ENCODE peak calls at places on chromosomes 16 and 17, in five cellular contexts. G is ascending aorta, I is AG10803, T is mucosa of descending colon, Y is A549. X is an unnamed sample.

GRCh38 chr16:66660422-66661209 is 35.9 kb downstream of the CMTM4 start:
- DNase-seq in T (peak; percentile 40), I (peak; percentile 86), G (peak; percentile 68), Y (peak; percentile 72), X (no peak)

GRCh38 chr17:2297023-2297422 is 6.6 kb downstream of the SMG6 start:
- DNase-seq in T (no peak), Y (no peak), I (no peak), G (no peak), X (no peak)

GRCh38 chr16:28096974-28097373 is 33.5 kb upstream of the GSG1L start:
- DNase-seq in Y (no peak), T (no peak), G (no peak), I (no peak), X (no peak)

GRCh38 chr16:85612191-85612800 is 826 bp upstream of the GSE1 start:
- DNase-seq in I (peak; percentile 97), G (peak; percentile 92), T (peak; percentile 87), Y (peak; percentile 97), X (no peak)

GRCh38 chr16:83705856-83706255 is 101.9 kb upstream of the HSBP1 start:
- DNase-seq in Y (no peak), T (no peak), I (peak; percentile 44), G (no peak), X (no peak)

GRCh38 chr16:86726340-86726739 is 148.0 kb downstream of the FOXL1 start:
- DNase-seq in Y (no peak), I (no peak), T (no peak), G (no peak), X (no peak)

GRCh38 chr17:48907713-48908046 is 527 bp upstream of the UBE2Z start:
- DNase-seq in G (no peak), T (no peak), I (peak; percentile 67), Y (no peak), X (no peak)

GRCh38 chr16:87948119-87948545 is 3.1 kb upstream of the BANP start:
- DNase-seq in G (no peak), I (no peak), T (no peak), Y (no peak), X (no peak)

GRCh38 chr16:65125322-65125721 is 3.5 kb upstream of the CDH11 start:
- DNase-seq in T (no peak), G (no peak), I (no peak), Y (no peak), X (no peak)

GRCh38 chr17:77854083-77854758 is 104.3 kb upstream of the TNRC6C start:
- DNase-seq in G (no peak), I (no peak), T (no peak), Y (no peak), X (no peak)

GRCh38 chr16:78249056-78249455 is 149.6 kb downstream of the WWOX start:
- DNase-seq in I (no peak), G (no peak), T (peak; percentile 61), Y (no peak), X (no peak)

GRCh38 chr17:76523084-76524037 is 14.1 kb downstream of the CYGB start:
- DNase-seq in Y (peak; percentile 93), T (peak; percentile 88), G (peak; percentile 84), I (peak; percentile 47), X (no peak)

GRCh38 chr17:69854381-69854780 is 220.6 kb upstream of the KCNJ16 start:
- DNase-seq in Y (no peak), T (no peak), I (no peak), G (no peak), X (no peak)

GRCh38 chr16:69535123-69536050 is 30.4 kb upstream of the NFAT5 start:
- DNase-seq in Y (no peak), I (peak; percentile 66), G (no peak), T (no peak), X (no peak)

GRCh38 chr16:27639588-27640276 is 89.8 kb downstream of the KATNIP start:
- DNase-seq in T (no peak), I (peak; percentile 50), Y (peak; percentile 57), G (no peak), X (no peak)

GRCh38 chr16:51121850-51122249 is 29.2 kb downstream of the SALL1 start:
- DNase-seq in G (no peak), I (no peak), T (no peak), Y (no peak), X (no peak)
- TF ChIP-seq CTCF in G (no peak), I (no peak), T (no peak), Y (no peak), X (no peak)

GRCh38 chr17:47696717-47697642 is 3.0 kb downstream of the TBKBP1 start:
- DNase-seq in I (no peak), G (no peak), T (peak; percentile 21), Y (no peak), X (no peak)

GRCh38 chr17:47693667-47694017 is 319 bp upstream of the TBKBP1 start:
- DNase-seq in Y (no peak), T (no peak), I (no peak), G (no peak), X (no peak)

GRCh38 chr17:47694018-47694817 is at the start of gene TBKBP1:
- DNase-seq in T (peak; percentile 62), G (no peak), Y (peak; percentile 59), I (peak; percentile 24), X (no peak)

GRCh38 chr17:47695664-47696376 is 1.9 kb downstream of the TBKBP1 start:
- DNase-seq in T (no peak), I (no peak), G (no peak), Y (no peak), X (no peak)

DNA sequence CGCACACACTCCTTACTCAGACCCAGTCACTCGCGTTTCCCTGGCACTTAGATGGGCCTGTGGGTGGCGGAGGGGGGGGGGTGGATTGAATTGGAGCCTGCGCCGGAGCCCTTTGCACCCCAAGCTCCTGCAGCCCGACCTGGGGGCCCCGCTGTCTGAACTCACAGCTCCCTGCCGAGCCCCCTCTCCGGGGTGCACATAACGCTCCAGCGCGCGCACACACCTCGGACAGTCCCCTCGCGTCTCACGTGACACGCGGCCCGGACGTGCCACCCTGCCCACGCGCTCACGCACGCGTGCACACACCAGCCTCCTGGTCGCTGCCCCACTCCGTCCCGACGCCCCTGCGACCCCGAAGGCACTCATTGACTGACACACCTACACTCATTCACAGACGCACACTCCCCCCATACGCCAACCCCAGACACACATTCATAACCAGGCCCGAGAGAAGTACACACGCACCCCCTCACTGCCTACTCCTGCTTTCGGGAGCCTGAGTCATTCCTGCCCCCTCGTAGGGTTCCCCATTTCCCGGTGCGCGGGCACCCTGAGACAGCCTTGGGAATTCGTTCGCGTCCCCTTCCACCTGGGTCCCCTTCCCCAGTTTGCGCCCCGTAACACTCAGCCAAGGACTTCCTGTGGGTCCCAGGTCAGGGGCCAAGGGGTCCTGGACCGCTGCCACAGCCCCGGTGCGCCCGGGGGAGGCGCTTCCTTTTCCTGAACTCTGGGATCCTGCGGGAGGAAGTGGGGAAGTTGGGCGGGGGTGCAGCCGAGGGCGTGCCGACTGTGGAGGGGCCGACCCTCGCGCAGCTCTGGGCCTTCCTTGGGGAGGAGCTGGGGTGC is 1.1 kb downstream of the TBKBP1 start:
- DNase-seq in I (peak; percentile 62), G (peak; percentile 81), Y (no peak), T (peak; percentile 76), X (no peak)
- H3K4me3 ChIP-seq in I (peak overlapping the region; percentile 65), G (peak overlapping the region; percentile 86), Y (peak overlapping the region; percentile 97), T (no peak overlapping the region), X (peak overlapping the region; percentile 90)

DNA sequence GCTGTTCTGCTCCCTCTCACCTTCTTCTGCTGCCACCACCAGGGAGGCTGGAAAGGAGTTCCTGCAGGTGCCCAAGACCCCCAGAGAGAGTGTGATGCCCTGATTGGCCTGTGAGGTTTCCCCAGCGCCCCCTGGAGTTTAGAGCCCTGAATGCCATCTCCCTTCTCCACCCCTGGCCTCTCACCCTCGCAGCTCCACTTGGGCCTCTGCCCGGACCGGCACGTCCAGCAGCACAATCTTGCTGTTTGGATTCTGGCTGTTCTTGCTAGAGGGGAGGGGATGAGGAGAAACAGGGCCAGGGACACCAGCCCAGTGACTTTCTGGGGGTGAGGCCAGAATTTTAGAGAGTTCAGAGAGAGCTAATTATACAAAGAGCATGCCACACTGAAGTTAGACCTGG is 12.5 kb upstream of the FAM171A2 start:
- DNase-seq in Y (peak; percentile 80), T (no peak), G (no peak), I (no peak), X (no peak)
- TF ChIP-seq CTCF in Y (peak; percentile 38), T (no peak), G (peak; percentile 11), I (peak; percentile 40), X (no peak)

DNA sequence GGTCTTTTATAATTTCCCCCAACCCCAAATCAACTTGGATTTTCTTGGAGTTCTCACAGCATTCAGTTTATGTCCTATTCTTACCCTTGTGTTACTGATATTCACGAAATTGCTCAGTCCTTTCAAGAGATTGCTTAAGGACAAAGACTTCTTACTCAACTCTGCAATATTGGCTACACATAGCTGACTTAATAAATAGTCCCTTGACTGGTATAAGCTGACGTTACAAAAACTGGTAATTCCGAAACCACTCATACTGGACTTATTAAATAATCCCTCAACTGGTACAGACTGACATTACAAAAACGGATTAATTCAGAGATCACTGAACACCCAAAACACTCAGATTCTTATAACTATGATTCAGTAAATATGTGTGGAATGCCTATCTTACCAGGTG is 860 bp downstream of the TIGD7 start:
- DNase-seq in G (no peak), T (no peak), Y (no peak), I (peak; percentile 17), X (no peak)
- H3K4me3 ChIP-seq in G (peak overlapping the region; percentile 67), T (no peak overlapping the region), Y (peak overlapping the region; percentile 58), I (peak overlapping the region; percentile 90), X (peak overlapping the region; percentile 67)

DNA sequence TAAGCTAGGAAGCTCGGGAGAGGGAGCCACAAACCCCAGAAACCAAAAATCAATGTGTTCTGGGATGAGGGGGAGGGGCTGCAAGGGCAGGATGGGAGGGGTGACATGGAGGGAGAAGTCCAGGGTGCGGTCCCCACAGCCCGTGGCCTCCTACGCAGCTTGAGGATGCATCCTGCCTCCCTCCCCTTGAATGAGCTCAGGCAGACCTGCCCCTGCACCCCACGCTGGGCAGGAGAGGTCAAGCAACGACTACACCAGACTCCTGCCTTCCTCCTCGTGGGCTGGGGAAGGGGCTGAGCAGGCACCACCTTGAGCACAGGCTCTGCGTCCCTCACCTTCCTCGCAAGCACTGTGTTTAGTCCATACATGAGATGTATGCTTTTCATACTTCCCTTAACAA is 3.9 kb downstream of the ANKRD13B start:
- DNase-seq in Y (no peak), G (no peak), I (no peak), T (peak; percentile 22), X (no peak)
- TF ChIP-seq CTCF in Y (no peak), G (no peak), I (no peak), T (no peak), X (no peak)

GRCh38 chr16:54281535-54282201 is 4.9 kb downstream of the IRX3 start:
- DNase-seq in G (no peak), T (peak; percentile 53), I (no peak), Y (no peak), X (no peak)

GRCh38 chr16:54282923-54283734 is 3.5 kb downstream of the IRX3 start:
- DNase-seq in Y (no peak), I (no peak), G (peak; percentile 41), T (no peak), X (no peak)

GRCh38 chr16:54283735-54284318 is 2.8 kb downstream of the IRX3 start:
- DNase-seq in I (no peak), G (peak; percentile 63), T (no peak), Y (no peak), X (no peak)

GRCh38 chr16:54280751-54281150 is 5.8 kb downstream of the IRX3 start:
- DNase-seq in T (no peak), I (peak; percentile 22), Y (no peak), G (peak; percentile 34), X (no peak)

GRCh38 chr16:54282202-54282922 is 4.2 kb downstream of the IRX3 start:
- DNase-seq in G (peak; percentile 66), Y (peak; percentile 77), T (peak; percentile 64), I (peak; percentile 23), X (no peak)
- H3K4me3 ChIP-seq in G (peak overlapping the region; percentile 26), Y (peak overlapping the region; percentile 40), T (no peak overlapping the region), I (no peak overlapping the region), X (no peak overlapping the region)

X was measured in esophagus muscularis mucosa.